ENCODE peak calls at places on chromosomes 12 and 14, in six cellular contexts. U is NCI-H446 treated with DMSO at 0.1 percent for 48 hours; F is activated CD4-positive, alpha-beta T cell treated with anti-CD3 and anti-CD28 coated beads, Interleukin-2, amount 50 U/mL, for 48 hours; G is effector memory CD8-positive, alpha-beta T cell; A is mucosa of gallbladder; V is midbrain. N is an unnamed sample.

GRCh38 chr12:96219700-96220206 is 25.6 kb downstream of the ELK3 start:
- DNase-seq in U (no peak), F (no peak), G (no peak), A (no peak), V (no peak), N (peak)

GRCh38 chr14:30869525-30870150 is 4.7 kb upstream of the COCH start:
- DNase-seq in U (peak), F (no peak), G (no peak), A (no peak), V (no peak), N (no peak)

GRCh38 chr12:71642264-71642663 is 21.4 kb downstream of the ZFC3H1 start:
- DNase-seq in U (no peak), F (no peak), G (no peak), A (no peak), V (no peak), N (no peak)

GRCh38 chr14:24133730-24134129 is 2.3 kb upstream of the PSME1 start:
- DNase-seq in U (no peak), F (no peak), G (no peak), A (no peak), V (no peak), N (no peak)

GRCh38 chr14:91173221-91173670 is 59.4 kb downstream of the DGLUCY start:
- DNase-seq in U (peak), F (peak), G (peak), A (peak), V (peak), N (peak)

GRCh38 chr12:3420693-3421092 is 70.3 kb upstream of the PRMT8 start:
- DNase-seq in U (no peak), F (no peak), G (no peak), A (no peak), V (no peak), N (no peak)

GRCh38 chr14:66495214-66496098 is 9.3 kb downstream of the CCDC196 start:
- DNase-seq in U (peak), F (peak), G (no peak), A (peak), V (peak), N (peak)

GRCh38 chr14:95265106-95266094 is 54.3 kb downstream of the CLMN start:
- DNase-seq in U (peak), F (peak), G (no peak), A (peak), V (no peak), N (peak)

GRCh38 chr12:89384050-89384749 is 31.9 kb upstream of the DUSP6 start:
- DNase-seq in U (peak), F (no peak), G (no peak), A (peak), V (no peak), N (no peak)

GRCh38 chr12:129119537-129119936 is 266.3 kb downstream of the GLT1D1 start:
- DNase-seq in U (no peak), F (no peak), G (no peak), A (no peak), V (no peak), N (no peak)

GRCh38 chr14:32939254-32940065 is 781 bp downstream of the NPAS3 start:
- DNase-seq in U (no peak), F (no peak), G (no peak), A (peak), V (peak), N (no peak)

GRCh38 chr12:131085125-131085815 is 131.6 kb downstream of the ADGRD1 start:
- DNase-seq in U (no peak), F (no peak), G (no peak), A (no peak), V (no peak), N (no peak)

GRCh38 chr12:26821212-26821701 is 11.7 kb downstream of the ITPR2 start:
- DNase-seq in U (no peak), F (no peak), G (no peak), A (no peak), V (peak), N (no peak)

GRCh38 chr12:53696285-53696654 is 20.4 kb upstream of the ATP5MC2 start:
- DNase-seq in U (peak), F (no peak), G (no peak), A (peak), V (peak), N (peak)

GRCh38 chr12:62263956-62264355 is 3.8 kb downstream of the USP15 start:
- DNase-seq in U (no peak), F (peak), G (no peak), A (no peak), V (no peak), N (no peak)

GRCh38 chr12:155646-156045 is 58.3 kb downstream of the SLC6A12 start:
- DNase-seq in U (no peak), F (no peak), G (no peak), A (no peak), V (no peak), N (no peak)

N was measured in DMS 273 treated with DMSO at 0.1 percent for 48 hours.